ENCODE peak calls at places on chromosomes 12 and 14, in five cellular contexts. One of them, this sample, is unnamed.

GRCh38 chr12:71896171-71896570 is 42.5 kb upstream of the TPH2 start:
- DNase-seq in RCC 7860: no peak
- DNase-seq in Right ventricle myocardium superior: no peak
- DNase-seq in dermis microvascular lymphatic vessel endothelial cell: no peak
- DNase-seq in transverse colon: no peak
- DNase-seq in this sample: no peak

GRCh38 chr12:42237853-42238239 is 202 bp downstream of the YAF2 start:
- DNase-seq in RCC 7860: no peak
- DNase-seq in Right ventricle myocardium superior: no peak
- DNase-seq in dermis microvascular lymphatic vessel endothelial cell: no peak
- DNase-seq in transverse colon: no peak
- DNase-seq in this sample: no peak

GRCh38 chr12:1213205-1213604 is 222.2 kb downstream of the ERC1 start:
- DNase-seq in RCC 7860: no peak
- DNase-seq in Right ventricle myocardium superior: no peak
- DNase-seq in dermis microvascular lymphatic vessel endothelial cell: no peak
- DNase-seq in transverse colon: no peak
- DNase-seq in this sample: no peak

GRCh38 chr14:54927551-54927950 is 24.9 kb upstream of the GCH1 start:
- DNase-seq in RCC 7860: no peak
- DNase-seq in Right ventricle myocardium superior: no peak
- DNase-seq in dermis microvascular lymphatic vessel endothelial cell: no peak
- DNase-seq in transverse colon: no peak
- DNase-seq in this sample: no peak

GRCh38 chr14:37063467-37064240 is 108.8 kb downstream of the SLC25A21 start:
- DNase-seq in RCC 7860: no peak
- DNase-seq in Right ventricle myocardium superior: no peak
- DNase-seq in dermis microvascular lymphatic vessel endothelial cell: no peak
- DNase-seq in transverse colon: no peak
- DNase-seq in this sample: no peak

GRCh38 chr12:69898236-69898635 is 73.2 kb downstream of the MYRFL start:
- DNase-seq in RCC 7860: no peak
- DNase-seq in Right ventricle myocardium superior: no peak
- DNase-seq in dermis microvascular lymphatic vessel endothelial cell: no peak
- DNase-seq in transverse colon: no peak
- DNase-seq in this sample: no peak

GRCh38 chr14:56120091-56120632 is 2.0 kb downstream of the PELI2 start:
- DNase-seq in RCC 7860: no peak
- DNase-seq in Right ventricle myocardium superior: no peak
- DNase-seq in dermis microvascular lymphatic vessel endothelial cell: peak
- DNase-seq in transverse colon: no peak
- DNase-seq in this sample: no peak

GRCh38 chr12:70652451-70652850 is 15.2 kb upstream of the PTPRB start:
- DNase-seq in RCC 7860: no peak
- DNase-seq in Right ventricle myocardium superior: no peak
- DNase-seq in dermis microvascular lymphatic vessel endothelial cell: peak
- DNase-seq in transverse colon: no peak
- DNase-seq in this sample: no peak

GRCh38 chr12:4288296-4289019 is 14.9 kb downstream of the CCND2 start:
- DNase-seq in RCC 7860: no peak
- DNase-seq in Right ventricle myocardium superior: no peak
- DNase-seq in dermis microvascular lymphatic vessel endothelial cell: no peak
- DNase-seq in transverse colon: no peak
- DNase-seq in this sample: no peak

GRCh38 chr14:58815781-58816297 is 178.1 kb downstream of the DACT1 start:
- DNase-seq in RCC 7860: no peak
- DNase-seq in Right ventricle myocardium superior: no peak
- DNase-seq in dermis microvascular lymphatic vessel endothelial cell: no peak
- DNase-seq in transverse colon: no peak
- DNase-seq in this sample: no peak

GRCh38 chr12:125773033-125773432 is 707.8 kb downstream of the AACS start:
- DNase-seq in RCC 7860: no peak
- DNase-seq in Right ventricle myocardium superior: no peak
- DNase-seq in dermis microvascular lymphatic vessel endothelial cell: no peak
- DNase-seq in transverse colon: no peak
- DNase-seq in this sample: no peak

GRCh38 chr12:76029982-76030377 is 1.6 kb downstream of the PHLDA1 start:
- DNase-seq in RCC 7860: peak
- DNase-seq in Right ventricle myocardium superior: no peak
- DNase-seq in dermis microvascular lymphatic vessel endothelial cell: peak
- DNase-seq in transverse colon: no peak
- DNase-seq in this sample: peak

This sample was measured in adrenal gland.